ENCODE peak calls at places on chromosomes 13 and 19, in four cellular contexts. I is endodermal cell, O is uterus, D is GM12865. L is an unnamed sample.

GRCh38 chr13:97344250-97345175 is 89.5 kb upstream of the RAP2A start:
- DNase-seq in I (peak; percentile 78), O (peak; percentile 64), D (peak; percentile 59), L (peak; percentile 75)

GRCh38 chr13:46489586-46490023 is 63.4 kb upstream of the LRCH1 start:
- DNase-seq in I (no peak), O (no peak), D (no peak), L (peak; percentile 98)

GRCh38 chr19:33273881-33274662 is 28.3 kb downstream of the CEBPA start:
- DNase-seq in I (no peak), O (peak; percentile 42), D (peak; percentile 27), L (peak; percentile 95)

GRCh38 chr13:49678172-49678914 is 12.9 kb downstream of the EBPL start:
- DNase-seq in I (no peak), O (no peak), D (no peak), L (no peak)

GRCh38 chr13:96540656-96541055 is 450.7 kb downstream of the HS6ST3 start:
- DNase-seq in I (no peak), O (no peak), D (no peak), L (no peak)

GRCh38 chr19:1809663-1810062 is 2.4 kb downstream of the ATP8B3 start:
- DNase-seq in I (no peak), O (no peak), D (no peak), L (no peak)

GRCh38 chr19:35479278-35479677 is 11.0 kb downstream of the KRTDAP start:
- DNase-seq in I (no peak), O (no peak), D (no peak), L (no peak)

GRCh38 chr19:4622695-4623421 is 16.5 kb upstream of the TNFAIP8L1 start:
- DNase-seq in I (peak; percentile 80), O (no peak), D (no peak), L (no peak)

GRCh38 chr13:52001120-52001731 is 10.0 kb downstream of the ATP7B start:
- DNase-seq in I (peak; percentile 44), O (no peak), D (peak; percentile 56), L (peak; percentile 59)

GRCh38 chr13:48400090-48400694 is 12.7 kb downstream of the LPAR6 start:
- DNase-seq in I (no peak), O (no peak), D (no peak), L (peak; percentile 20)

GRCh38 chr19:6589711-6590457 is 1.1 kb downstream of the CD70 start:
- DNase-seq in I (no peak), O (no peak), D (no peak), L (no peak)

GRCh38 chr13:40232321-40232720 is 434.1 kb downstream of the FOXO1 start:
- DNase-seq in I (peak; percentile 61), O (no peak), D (no peak), L (no peak)

GRCh38 chr13:113982296-113982661 is 8.4 kb upstream of the C13orf46 start:
- DNase-seq in I (no peak), O (peak; percentile 9), D (no peak), L (no peak)

GRCh38 chr13:28140433-28141125 is 2.2 kb downstream of the PAN3 start:
- DNase-seq in I (peak; percentile 74), O (no peak), D (no peak), L (peak; percentile 3)

GRCh38 chr13:114023716-114024602 is 50.1 kb upstream of the C13orf46 start:
- DNase-seq in I (no peak), O (no peak), D (no peak), L (no peak)

GRCh38 chr13:101627556-101627943 is 175.1 kb downstream of the ITGBL1 start:
- DNase-seq in I (no peak), O (no peak), D (peak; percentile 31), L (peak; percentile 37)

GRCh38 chr19:54420383-54421168 is 5.3 kb downstream of the TTYH1 start:
- DNase-seq in I (peak; percentile 88), O (no peak), D (no peak), L (peak; percentile 14)
- H3K4me3 ChIP-seq in I (no peak overlapping the region), O (no peak overlapping the region), D (no peak overlapping the region), L (no peak overlapping the region)

GRCh38 chr19:50155520-50156109 is 7.5 kb downstream of the IZUMO2 start:
- DNase-seq in I (peak; percentile 65), O (no peak), D (no peak), L (no peak)
- TF ChIP-seq CTCF in I (peak; percentile 64), O (no peak), D (peak; percentile 28), L (no peak)

DNA sequence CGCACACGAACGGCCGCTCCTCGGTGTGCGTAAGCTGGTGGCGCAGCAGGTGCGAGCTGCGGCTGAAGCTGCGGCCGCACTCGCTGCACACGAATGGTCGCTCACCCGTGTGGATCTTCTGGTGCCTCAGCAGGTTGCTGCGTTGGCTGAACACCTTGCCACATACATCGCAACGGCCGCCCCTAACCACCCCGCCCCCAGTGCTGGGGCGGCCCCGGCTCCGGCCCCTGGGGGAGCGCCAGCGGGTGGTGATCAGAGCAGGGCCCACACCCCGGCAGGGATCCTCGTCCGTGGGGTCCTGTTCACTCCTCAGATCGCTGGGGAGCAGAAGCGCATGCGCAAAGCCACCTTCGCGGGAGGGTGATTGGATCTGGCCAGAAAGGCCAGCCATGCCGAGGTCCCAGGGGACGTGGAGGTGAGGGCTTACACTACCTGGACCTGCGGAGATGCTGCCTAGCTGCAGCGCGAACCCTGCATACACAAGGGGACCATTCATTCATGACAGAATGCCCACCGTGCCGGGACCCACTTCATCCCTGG is 4.7 kb upstream of the UBE2M start:
- DNase-seq in I (peak; percentile 68), O (no peak), D (peak; percentile 83), L (no peak)
- H3K4me3 ChIP-seq in I (no peak overlapping the region), O (peak overlapping the region; percentile 41), D (peak overlapping the region; percentile 70), L (peak overlapping the region; percentile 10)

GRCh38 chr19:787551-787950 is 9.7 kb upstream of the PTBP1 start:
- DNase-seq in I (no peak), O (no peak), D (no peak), L (no peak)

GRCh38 chr19:782195-783043 is 14.8 kb upstream of the PTBP1 start:
- DNase-seq in I (peak; percentile 86), O (no peak), D (no peak), L (no peak)

GRCh38 chr19:781800-782194 is 15.5 kb upstream of the PTBP1 start:
- DNase-seq in I (no peak), O (no peak), D (no peak), L (no peak)

GRCh38 chr19:780935-781334 is 16.3 kb upstream of the PTBP1 start:
- DNase-seq in I (no peak), O (no peak), D (no peak), L (no peak)

GRCh38 chr19:784541-784940 is 12.7 kb upstream of the PTBP1 start:
- DNase-seq in I (no peak), O (no peak), D (no peak), L (no peak)
- TF ChIP-seq CTCF in I (no peak), O (no peak), D (no peak), L (no peak)

GRCh38 chr13:26050568-26051230 is 1.1 kb downstream of the SHISA2 start:
- DNase-seq in I (peak; percentile 89), O (no peak), D (no peak), L (no peak)

GRCh38 chr13:26047040-26047439 is 4.8 kb downstream of the SHISA2 start:
- DNase-seq in I (no peak), O (no peak), D (no peak), L (no peak)

GRCh38 chr13:26051231-26052135 is at the start of gene SHISA2:
- DNase-seq in I (peak; percentile 90), O (no peak), D (no peak), L (peak; percentile 17)

GRCh38 chr13:26046639-26047038 is 5.2 kb downstream of the SHISA2 start:
- DNase-seq in I (no peak), O (no peak), D (no peak), L (no peak)

DNA sequence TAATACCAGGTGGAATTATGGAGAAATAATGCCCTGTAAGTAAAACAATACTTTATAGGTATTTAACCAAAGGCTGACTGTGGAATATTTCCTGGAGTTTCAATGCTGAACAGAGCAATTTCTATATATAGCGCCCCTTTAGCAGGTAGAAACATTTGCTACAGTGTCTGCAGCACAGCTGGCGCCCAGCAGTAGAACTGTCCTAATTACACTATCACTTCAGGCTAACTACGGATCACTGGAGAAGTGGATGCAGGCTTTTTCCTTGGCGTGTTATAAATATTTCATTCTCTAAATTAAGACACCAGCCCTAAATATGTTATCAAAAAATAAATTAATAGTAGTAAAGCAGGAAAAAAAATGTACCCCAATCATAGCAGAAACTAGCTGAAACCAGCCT is 3.1 kb downstream of the SHISA2 start:
- DNase-seq in I (no peak), O (no peak), D (no peak), L (no peak)
- H3K4me3 ChIP-seq in I (peak overlapping the region; percentile 92), O (no peak overlapping the region), D (no peak overlapping the region), L (no peak overlapping the region)

GRCh38 chr19:47895165-47895782 is 9.2 kb upstream of the SULT2A1 start:
- DNase-seq in I (no peak), O (no peak), D (no peak), L (peak; percentile 1)

GRCh38 chr19:47899335-47899734 is 13.2 kb upstream of the SULT2A1 start:
- DNase-seq in I (no peak), O (no peak), D (no peak), L (no peak)

GRCh38 chr19:47897857-47898256 is 11.7 kb upstream of the SULT2A1 start:
- DNase-seq in I (no peak), O (no peak), D (no peak), L (no peak)

GRCh38 chr19:47891923-47892666 is 6.0 kb upstream of the SULT2A1 start:
- DNase-seq in I (peak; percentile 85), O (peak; percentile 46), D (no peak), L (no peak)

DNA sequence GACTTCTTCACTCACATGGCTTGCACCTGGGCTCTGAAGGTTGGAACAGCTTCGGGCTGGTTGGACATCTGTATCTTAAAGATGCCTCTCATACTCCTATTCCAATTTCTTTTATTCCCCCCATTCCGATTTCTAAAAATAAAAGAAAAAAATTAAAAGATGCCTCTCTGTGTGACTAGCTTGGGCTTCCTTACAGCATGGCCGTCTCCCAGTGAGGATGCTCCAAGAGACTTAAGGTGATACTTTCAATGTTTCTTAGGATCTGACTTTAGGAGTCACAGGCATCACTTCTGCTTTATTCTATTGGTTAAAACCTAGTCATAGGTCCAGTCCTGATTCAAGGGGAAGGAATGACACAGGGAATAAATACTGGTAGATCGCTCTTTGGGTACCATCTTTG is 9.9 kb upstream of the SULT2A1 start:
- DNase-seq in I (no peak), O (no peak), D (no peak), L (no peak)
- TF ChIP-seq CTCF in I (no peak), O (no peak), D (no peak), L (no peak)

GRCh38 chr13:73325351-73326214 is 266.8 kb downstream of the KLF5 start:
- DNase-seq in I (no peak), O (no peak), D (no peak), L (no peak)
- H3K4me3 ChIP-seq in I (no peak overlapping the region), O (no peak overlapping the region), D (no peak overlapping the region), L (no peak overlapping the region)